ENCODE peak calls at places on chromosomes 2 and 18, in four cellular contexts. Z is K562, O is H1, K is HepG2. I is an unnamed sample.

GRCh38 chr2:145741161-145741560 is 1221.2 kb upstream of the ZEB2 start:
- DNase-seq in Z (no peak), K (no peak), O (no peak), I (no peak)

GRCh38 chr2:156340818-156341481 is 8.4 kb upstream of the NR4A2 start:
- DNase-seq in Z (peak), K (no peak), O (no peak), I (no peak)

GRCh38 chr2:191866195-191866594 is 19.3 kb upstream of the CAVIN2 start:
- DNase-seq in Z (no peak), O (no peak), K (peak), I (no peak)

GRCh38 chr2:238888781-238889180 is 40.9 kb downstream of the TWIST2 start:
- DNase-seq in Z (no peak), O (no peak), K (no peak), I (no peak)

GRCh38 chr2:139055165-139055564 is 275.0 kb upstream of the NXPH2 start:
- DNase-seq in K (no peak), O (no peak), Z (no peak), I (no peak)

GRCh38 chr2:71528749-71529148 is 75.4 kb downstream of the DYSF start:
- DNase-seq in O (no peak), Z (no peak), K (no peak), I (no peak)

GRCh38 chr18:65725421-65726050 is 25.3 kb upstream of the CDH7 start:
- DNase-seq in Z (no peak), O (peak), K (peak), I (peak)

GRCh38 chr2:233353101-233353768 is 1.1 kb upstream of the DGKD start:
- DNase-seq in O (no peak), Z (no peak), K (no peak), I (no peak)

GRCh38 chr18:23872701-23873550 is 141.6 kb upstream of the TTC39C start:
- DNase-seq in Z (no peak), O (no peak), K (no peak), I (no peak)

GRCh38 chr18:32324173-32324572 is 134.3 kb downstream of the MEP1B start:
- DNase-seq in K (no peak), Z (no peak), O (no peak), I (no peak)

GRCh38 chr2:26807788-26808460 is 22.1 kb downstream of the CENPA start:
- DNase-seq in O (no peak), K (no peak), Z (no peak), I (no peak)

GRCh38 chr2:156333951-156334495 is 1.5 kb upstream of the NR4A2 start:
- DNase-seq in K (peak), O (peak), Z (peak), I (no peak)

GRCh38 chr18:23378470-23378764 is 74.7 kb upstream of the RIOK3 start:
- DNase-seq in K (no peak), Z (no peak), O (no peak), I (no peak)

GRCh38 chr2:236715511-236715961 is 145.9 kb downstream of the ACKR3 start:
- DNase-seq in K (no peak), Z (no peak), O (no peak), I (no peak)

GRCh38 chr2:128366746-128367511 is 48.3 kb upstream of the HS6ST1 start:
- DNase-seq in Z (no peak), O (no peak), K (no peak), I (no peak)

GRCh38 chr2:223723954-223724411 is 113.4 kb downstream of the AP1S3 start:
- DNase-seq in Z (peak), K (no peak), O (no peak), I (peak)

GRCh38 chr2:2825516-2826208 is 494.6 kb upstream of the MYT1L start:
- DNase-seq in K (no peak), O (peak), Z (no peak), I (no peak)

GRCh38 chr2:171999604-172000469 is at the start of gene METAP1D:
- DNase-seq in O (peak), Z (peak), K (peak), I (peak)
- TF ChIP-seq PHF8 in O (peak), Z (peak), K (peak), I (peak)

DNA sequence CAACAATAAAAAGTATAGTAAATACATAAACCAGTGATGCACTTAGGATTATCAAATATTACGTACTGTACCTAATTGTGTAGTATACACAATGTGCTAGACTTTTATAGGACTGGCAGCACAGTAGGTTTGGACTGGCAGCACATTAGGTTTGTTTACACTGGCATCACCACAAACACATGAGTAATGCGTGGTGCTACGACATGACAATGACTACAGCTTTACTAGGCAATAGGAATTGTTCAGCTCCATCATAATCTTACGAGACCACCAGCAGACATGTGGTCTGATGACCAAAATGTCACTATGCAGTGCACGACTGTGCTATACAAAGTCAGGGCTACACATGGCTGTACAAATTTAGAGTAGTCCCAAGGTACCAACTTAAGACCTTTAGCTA is 2.3 kb downstream of the MBOAT2 start:
- DNase-seq in K (no peak), Z (no peak), O (no peak), I (peak)
- TF ChIP-seq PHF8 in K (no peak), Z (no peak), O (no peak), I (no peak)

GRCh38 chr2:109339519-109339991 is 210.6 kb downstream of the SH3RF3 start:
- DNase-seq in Z (no peak), K (no peak), O (peak), I (no peak)
- TF ChIP-seq PHF8 in Z (no peak), K (no peak), O (no peak), I (no peak)

DNA sequence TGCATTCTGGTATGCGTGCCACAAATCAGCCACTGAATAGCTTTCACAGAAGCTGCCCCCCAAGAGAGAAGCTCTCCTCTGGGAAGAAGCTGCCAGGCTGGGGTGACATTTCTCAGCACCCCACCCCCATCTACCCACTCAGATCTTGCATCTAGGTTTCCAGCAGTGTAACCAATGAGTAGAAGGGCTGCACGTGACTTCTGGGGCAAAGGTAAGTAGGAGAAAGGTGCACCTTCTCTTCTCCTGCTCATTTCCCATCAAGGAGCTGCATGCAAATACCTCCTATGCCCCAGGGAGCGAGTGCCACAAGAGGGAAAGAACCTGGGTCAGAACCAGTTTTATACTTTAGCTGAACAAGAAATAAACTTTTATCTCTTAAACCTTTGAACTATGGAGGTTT is 84.9 kb upstream of the ATP8B1 start:
- DNase-seq in O (no peak), Z (no peak), K (no peak), I (no peak)
- TF ChIP-seq PHF8 in O (no peak), Z (no peak), K (no peak), I (no peak)

GRCh38 chr2:54845094-54845493 is 121.6 kb downstream of the EML6 start:
- DNase-seq in O (no peak), K (no peak), Z (no peak), I (no peak)
- TF ChIP-seq PHF8 in O (no peak), K (no peak), Z (no peak), I (no peak)

DNA sequence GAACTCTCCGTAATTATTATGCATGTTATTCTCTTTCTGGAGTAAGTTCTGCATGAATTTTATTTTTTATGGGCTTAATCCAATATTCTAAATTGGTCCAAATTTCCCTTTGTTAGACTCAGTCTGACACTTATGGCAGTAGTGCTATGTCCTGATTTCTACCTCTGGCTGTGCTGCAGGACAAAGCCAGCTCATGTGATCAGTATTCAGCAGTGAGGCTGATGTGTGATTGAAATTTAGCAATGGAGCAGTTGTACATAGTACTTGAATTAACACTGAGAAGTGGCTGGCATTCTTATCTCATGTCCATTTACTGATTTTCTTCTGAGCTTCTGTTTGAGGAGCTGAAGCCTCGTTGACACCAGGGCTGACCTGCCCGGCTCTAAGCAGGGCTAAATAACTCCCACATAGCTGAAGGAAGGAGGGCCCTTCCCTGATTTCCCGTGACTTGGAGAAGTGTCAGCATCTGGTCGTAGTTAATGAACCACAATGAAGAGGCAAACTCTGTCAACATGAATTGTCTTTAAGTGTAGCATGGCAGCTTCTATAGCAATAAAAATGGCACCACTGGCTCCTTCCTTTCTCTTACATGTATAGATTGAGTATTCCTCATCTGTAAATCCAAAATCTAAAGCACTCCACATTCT is 159.0 kb upstream of the RASGRP3 start:
- DNase-seq in K (no peak), O (no peak), Z (no peak), I (no peak)
- TF ChIP-seq PHF8 in K (no peak), O (no peak), Z (no peak), I (no peak)

GRCh38 chr2:207782238-207783030 is 12.7 kb upstream of the FZD5 start:
- DNase-seq in K (peak), Z (no peak), O (no peak), I (no peak)

GRCh38 chr2:207777124-207777523 is 7.4 kb upstream of the FZD5 start:
- DNase-seq in K (no peak), O (no peak), Z (no peak), I (no peak)

GRCh38 chr2:207775471-207775870 is 5.8 kb upstream of the FZD5 start:
- DNase-seq in Z (no peak), K (peak), O (no peak), I (no peak)

GRCh38 chr2:207779523-207779922 is 9.8 kb upstream of the FZD5 start:
- DNase-seq in K (peak), Z (peak), O (no peak), I (peak)

DNA sequence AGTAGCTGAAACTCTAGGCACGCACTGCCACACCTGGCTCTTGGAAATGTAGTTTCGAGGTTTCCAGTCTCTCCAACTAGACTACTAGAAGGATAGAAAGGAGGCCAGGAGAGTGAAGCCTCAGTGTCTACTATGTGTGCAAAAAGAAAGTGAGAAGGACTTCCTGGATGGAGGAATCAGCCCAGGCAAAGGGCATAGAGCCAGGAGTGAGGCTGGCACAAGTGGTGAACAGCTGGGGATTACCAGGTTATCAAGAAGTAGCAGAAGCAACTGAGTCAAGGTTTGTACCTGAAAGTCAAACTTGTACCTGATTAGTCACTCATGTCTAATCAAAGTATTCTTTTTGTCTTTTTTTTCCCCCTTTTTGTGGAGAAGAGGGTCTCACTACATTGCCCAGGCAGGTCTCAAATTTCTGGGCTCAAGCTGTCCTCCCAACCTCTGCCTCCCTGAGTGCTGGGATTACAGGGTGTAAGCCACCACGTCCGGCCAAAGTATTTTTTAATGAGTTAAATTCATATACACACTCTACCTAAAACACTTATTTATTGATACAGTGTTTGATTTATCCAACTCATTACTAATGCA is 8.7 kb upstream of the FZD5 start:
- DNase-seq in K (no peak), Z (no peak), O (no peak), I (no peak)
- TF ChIP-seq PHF8 in K (no peak), Z (no peak), O (no peak), I (no peak)

GRCh38 chr2:231780123-231780908 is 766 bp downstream of the PDE6D start:
- DNase-seq in O (peak), K (peak), Z (peak), I (no peak)
- TF ChIP-seq PHF8 in O (no peak), K (no peak), Z (no peak), I (no peak)

GRCh38 chr18:48021273-48021914 is 90.9 kb upstream of the SMAD2 start:
- DNase-seq in K (no peak), O (no peak), Z (no peak), I (no peak)

GRCh38 chr18:48023334-48024008 is 93.0 kb upstream of the SMAD2 start:
- DNase-seq in Z (peak), O (peak), K (peak), I (peak)

GRCh38 chr18:48022021-48022420 is 91.6 kb upstream of the SMAD2 start:
- DNase-seq in O (no peak), Z (no peak), K (no peak), I (no peak)

GRCh38 chr18:48024009-48024512 is 93.6 kb upstream of the SMAD2 start:
- DNase-seq in Z (no peak), K (no peak), O (no peak), I (no peak)

GRCh38 chr18:48022531-48023330 is 92.3 kb upstream of the SMAD2 start:
- DNase-seq in Z (peak), K (peak), O (no peak), I (peak)
- TF ChIP-seq PHF8 in Z (no peak), K (no peak), O (no peak), I (no peak)

DNA sequence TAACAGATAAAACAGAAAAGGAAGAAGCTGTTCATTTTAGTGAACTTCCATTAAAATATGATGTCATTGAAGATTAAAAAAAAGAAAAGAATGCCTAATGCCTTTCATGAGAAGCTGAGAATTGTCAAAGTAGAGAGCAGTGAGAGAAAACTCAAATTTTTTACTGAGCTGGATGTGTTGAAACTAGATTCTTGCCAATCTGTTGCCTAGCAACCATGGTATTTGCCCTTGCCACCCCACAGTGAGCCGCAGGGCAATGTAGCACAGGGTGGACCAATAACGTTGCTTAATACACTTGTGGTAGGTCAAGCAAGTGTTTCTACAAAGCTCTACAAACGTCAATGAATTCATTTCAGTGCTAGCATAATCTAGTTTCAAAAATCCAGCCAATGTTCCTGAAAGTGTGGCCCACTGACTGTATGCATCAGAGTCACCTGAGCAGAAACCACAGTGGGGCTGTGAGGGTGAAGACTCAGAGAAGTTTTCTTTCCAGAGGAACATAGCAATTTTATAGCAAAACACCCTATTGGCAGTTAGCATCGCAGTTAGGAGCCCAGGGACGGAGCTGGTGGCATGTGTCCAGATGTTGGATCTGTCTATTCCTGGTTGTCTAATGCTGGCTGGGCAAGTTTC is 132.3 kb downstream of the DOCK10 start:
- DNase-seq in K (no peak), O (no peak), Z (no peak), I (peak)
- TF ChIP-seq PHF8 in K (no peak), O (no peak), Z (no peak), I (no peak)

I was measured in A549.